ENCODE peak calls at places on chromosomes 16 and 17, in five cellular contexts. J is IMR-90, X is mesendoderm, T is H1, E is mesenchymal stem cell. G is an unnamed sample.

GRCh38 chr17:51059781-51060180 is 60.9 kb downstream of the SPAG9 start:
- DNase-seq in J (peak), X (no peak), T (no peak), E (peak), G (no peak)

GRCh38 chr17:35159926-35160325 is 12.3 kb downstream of the UNC45B start:
- DNase-seq in J (no peak), X (no peak), T (no peak), E (no peak), G (no peak)

GRCh38 chr17:17402558-17402957 is 74.2 kb upstream of the MED9 start:
- DNase-seq in J (peak), X (no peak), T (no peak), E (no peak), G (no peak)

GRCh38 chr17:43366809-43367587 is 31.8 kb upstream of the ARL4D start:
- DNase-seq in J (no peak), X (peak), T (no peak), E (no peak), G (no peak)

GRCh38 chr17:27446569-27447301 is 9.5 kb upstream of the KSR1 start:
- DNase-seq in J (peak), X (peak), T (no peak), E (peak), G (no peak)

GRCh38 chr16:57946181-57946801 is 24.6 kb downstream of the CNGB1 start:
- DNase-seq in J (no peak), X (peak), T (no peak), E (no peak), G (no peak)

GRCh38 chr17:38322156-38322779 is 21.5 kb downstream of the GPR179 start:
- DNase-seq in J (peak), X (peak), T (no peak), E (peak), G (peak)

GRCh38 chr17:66724581-66725341 is 110.2 kb upstream of the CACNG5 start:
- DNase-seq in J (peak), X (no peak), T (no peak), E (peak), G (no peak)

GRCh38 chr17:39099686-39100293 is 51.6 kb downstream of the PLXDC1 start:
- DNase-seq in J (peak), X (no peak), T (no peak), E (peak), G (no peak)

GRCh38 chr17:50661795-50662391 is 27.2 kb downstream of the ABCC3 start:
- DNase-seq in J (peak), X (peak), T (no peak), E (peak), G (no peak)

GRCh38 chr17:42184717-42185496 is at the start of gene HCRT:
- DNase-seq in J (no peak), X (no peak), T (no peak), E (no peak), G (peak)

GRCh38 chr17:65666869-65667268 is 105.4 kb upstream of the AXIN2 start:
- DNase-seq in J (peak), X (no peak), T (no peak), E (no peak), G (peak)

GRCh38 chr17:19023209-19023999 is 18.8 kb upstream of the FAM83G start:
- DNase-seq in J (no peak), X (no peak), T (no peak), E (no peak), G (no peak)

GRCh38 chr17:75635610-75636202 is 2.5 kb downstream of the SMIM5 start:
- DNase-seq in J (no peak), X (no peak), T (no peak), E (no peak), G (no peak)

GRCh38 chr17:8056976-8057625 is 18.2 kb downstream of the ALOX15B start:
- DNase-seq in J (no peak), X (no peak), T (no peak), E (peak), G (no peak)

GRCh38 chr16:54647731-54648221 is 282.9 kb upstream of the IRX5 start:
- DNase-seq in J (no peak), X (no peak), T (no peak), E (no peak), G (no peak)

GRCh38 chr16:68389006-68389405 is 59.3 kb downstream of the SMPD3 start:
- DNase-seq in J (no peak), X (no peak), T (no peak), E (no peak), G (no peak)

GRCh38 chr17:57930239-57930638 is 25.0 kb downstream of the CUEDC1 start:
- DNase-seq in J (no peak), X (no peak), T (no peak), E (no peak), G (no peak)

GRCh38 chr16:86286991-86287640 is 223.2 kb upstream of the FOXF1 start:
- DNase-seq in J (no peak), X (peak), T (peak), E (peak), G (no peak)

GRCh38 chr16:73054732-73055481 is 7.0 kb upstream of the ZFHX3 start:
- DNase-seq in J (peak), X (peak), T (no peak), E (peak), G (no peak)

GRCh38 chr17:12667299-12667958 is 1.7 kb downstream of the MYOCD start:
- DNase-seq in J (peak), X (peak), T (peak), E (peak), G (peak)

GRCh38 chr16:70604407-70605283 is 41.7 kb upstream of the IL34 start:
- DNase-seq in J (no peak), X (no peak), T (no peak), E (no peak), G (no peak)

GRCh38 chr16:76656951-76657498 is 379.8 kb downstream of the CNTNAP4 start:
- DNase-seq in J (no peak), X (no peak), T (no peak), E (no peak), G (no peak)

GRCh38 chr16:18983565-18984424 is at the start of gene TMC7:
- DNase-seq in J (peak), X (peak), T (peak), E (peak), G (peak)

GRCh38 chr17:6677158-6677831 is 25.7 kb downstream of the C17orf100 start:
- DNase-seq in J (peak), X (no peak), T (no peak), E (peak), G (no peak)

GRCh38 chr16:48271728-48272127 is 24.4 kb upstream of the ABCC11 start:
- DNase-seq in J (peak), X (no peak), T (no peak), E (no peak), G (no peak)

GRCh38 chr16:80144191-80144590 is 396.6 kb upstream of the DYNLRB2 start:
- DNase-seq in J (peak), X (no peak), T (no peak), E (peak), G (no peak)

GRCh38 chr16:84914273-84914672 is 94.5 kb downstream of the CRISPLD2 start:
- DNase-seq in J (no peak), X (no peak), T (no peak), E (no peak), G (no peak)

GRCh38 chr16:81486555-81487061 is 42.0 kb downstream of the CMIP start:
- DNase-seq in J (peak), X (no peak), T (no peak), E (no peak), G (no peak)

GRCh38 chr17:49575524-49576120 is at the start of gene NXPH3:
- DNase-seq in J (peak), X (peak), T (no peak), E (peak), G (peak)

GRCh38 chr17:7656958-7657715 is 6.4 kb downstream of the ATP1B2 start:
- DNase-seq in J (no peak), X (peak), T (peak), E (peak), G (peak)

GRCh38 chr16:29811896-29812665 is at the start of gene PRRT2:
- DNase-seq in J (peak), X (peak), T (no peak), E (peak), G (peak)

GRCh38 chr16:80369559-80369958 is 171.2 kb upstream of the DYNLRB2 start:
- DNase-seq in J (peak), X (peak), T (peak), E (peak), G (peak)

GRCh38 chr16:81076566-81077076 is 417 bp downstream of the C16orf46 start:
- DNase-seq in J (peak), X (no peak), T (no peak), E (peak), G (peak)

GRCh38 chr17:21419299-21420239 is 43.4 kb downstream of the KCNJ12 start:
- DNase-seq in J (no peak), X (peak), T (no peak), E (no peak), G (no peak)

GRCh38 chr17:21452377-21453143 is 76.4 kb downstream of the KCNJ12 start:
- DNase-seq in J (peak), X (peak), T (peak), E (peak), G (peak)

GRCh38 chr16:30063278-30063892 is 2.2 kb upstream of the ALDOA start:
- DNase-seq in J (no peak), X (no peak), T (no peak), E (no peak), G (no peak)

GRCh38 chr16:51154271-51155171 is 3.5 kb upstream of the SALL1 start:
- DNase-seq in J (no peak), X (peak), T (no peak), E (peak), G (no peak)

GRCh38 chr16:51151951-51152663 is 1.0 kb upstream of the SALL1 start:
- DNase-seq in J (peak), X (peak), T (peak), E (peak), G (peak)

GRCh38 chr16:51151435-51151950 is 423 bp upstream of the SALL1 start:
- DNase-seq in J (peak), X (peak), T (no peak), E (peak), G (peak)

GRCh38 chr16:51153275-51153991 is 2.4 kb upstream of the SALL1 start:
- DNase-seq in J (no peak), X (peak), T (no peak), E (peak), G (no peak)

DNA sequence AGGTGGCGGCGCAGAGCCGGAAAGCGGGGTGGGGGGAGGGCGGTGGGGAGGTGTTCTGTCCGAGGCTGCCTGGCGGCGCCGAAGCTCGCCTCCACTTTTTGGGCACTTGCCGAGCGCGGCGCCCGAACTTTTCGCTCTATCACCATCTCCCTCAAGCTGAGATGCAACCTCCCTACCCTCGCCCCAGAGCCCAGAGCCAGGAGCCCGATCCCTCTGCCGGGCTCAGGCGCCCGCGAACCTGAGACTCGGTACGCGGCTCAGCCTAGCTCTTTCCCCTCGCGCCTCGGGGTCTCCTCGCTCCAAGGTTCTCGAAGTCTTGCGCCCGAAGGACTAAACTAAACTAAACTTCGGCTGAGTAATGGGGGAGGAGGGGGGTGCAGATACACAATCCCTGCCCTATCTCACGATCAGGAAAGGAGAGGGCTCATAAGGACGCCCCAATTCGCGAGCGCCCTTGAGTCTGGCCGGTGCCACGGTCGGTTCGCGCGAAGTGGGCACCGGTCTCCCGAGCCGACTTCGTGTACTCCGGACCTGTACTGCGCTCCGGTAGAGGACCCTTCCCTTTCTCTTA is 1.7 kb upstream of the SALL1 start:
- DNase-seq in J (peak), X (peak), T (no peak), E (peak), G (no peak)
- H3K18ac ChIP-seq in J (peak), X (peak), T (peak), E (peak), G (peak)

GRCh38 chr17:44587339-44587738 is 30.1 kb downstream of the FZD2 start:
- DNase-seq in J (peak), X (peak), T (no peak), E (peak), G (no peak)
- H3K18ac ChIP-seq in J (peak), X (peak), T (no peak), E (peak), G (no peak)

GRCh38 chr17:887842-888214 is 91.7 kb downstream of the NXN start:
- DNase-seq in J (no peak), X (no peak), T (no peak), E (no peak), G (no peak)
- H3K18ac ChIP-seq in J (no peak), X (no peak), T (no peak), E (no peak), G (peak)

GRCh38 chr16:22207715-22208360 is 1.8 kb downstream of the EEF2K start:
- DNase-seq in J (no peak), X (no peak), T (no peak), E (no peak), G (no peak)

GRCh38 chr16:22204091-22204655 is 1.9 kb upstream of the EEF2K start:
- DNase-seq in J (no peak), X (no peak), T (no peak), E (no peak), G (no peak)

GRCh38 chr16:22206013-22206846 is at the start of gene EEF2K:
- DNase-seq in J (peak), X (peak), T (peak), E (peak), G (peak)

GRCh38 chr16:22205577-22206012 is 483 bp upstream of the EEF2K start:
- DNase-seq in J (no peak), X (no peak), T (no peak), E (no peak), G (no peak)

GRCh38 chr16:22206847-22207714 is 1.0 kb downstream of the EEF2K start:
- DNase-seq in J (peak), X (no peak), T (no peak), E (peak), G (no peak)
- H3K18ac ChIP-seq in J (peak), X (no peak), T (no peak), E (peak), G (peak)